ENCODE peak calls at places on chromosomes 2 and 18, in eight cellular contexts. L is uterus, N is H9, D is foreskin fibroblast, O is mucosa of descending colon, M is heart left ventricle, F is hepatocyte, K is mesothelial cell of epicardium. V is an unnamed sample.

GRCh38 chr2:96109931-96110511 is 6.3 kb downstream of the ADRA2B start:
- DNase-seq in L (no peak), N (no peak), D (no peak), O (peak), M (no peak), F (no peak), K (peak), V (no peak)

GRCh38 chr2:726158-726557 is 49.0 kb upstream of the TMEM18 start:
- DNase-seq in L (no peak), N (no peak), D (peak), O (no peak), M (no peak), F (no peak), K (no peak), V (no peak)

GRCh38 chr2:62354771-62355550 is 151.0 kb downstream of the TMEM17 start:
- DNase-seq in L (no peak), N (peak), D (peak), O (no peak), M (no peak), F (no peak), K (no peak), V (no peak)

GRCh38 chr2:30358822-30359221 is 88.2 kb upstream of the LCLAT1 start:
- DNase-seq in L (no peak), N (no peak), D (peak), O (no peak), M (no peak), F (no peak), K (no peak), V (no peak)

GRCh38 chr2:225124311-225124832 is 82.1 kb upstream of the DOCK10 start:
- DNase-seq in L (no peak), N (no peak), D (no peak), O (no peak), M (no peak), F (no peak), K (no peak), V (no peak)

GRCh38 chr18:23992119-23992940 is 22.2 kb upstream of the TTC39C start:
- DNase-seq in L (no peak), N (no peak), D (no peak), O (no peak), M (peak), F (no peak), K (no peak), V (peak)

GRCh38 chr2:234730066-234730640 is 221.7 kb upstream of the SH3BP4 start:
- DNase-seq in L (no peak), N (no peak), D (no peak), O (no peak), M (no peak), F (no peak), K (no peak), V (no peak)

GRCh38 chr18:80109676-80110078 is 615 bp downstream of the ADNP2 start:
- DNase-seq in L (peak), N (peak), D (peak), O (peak), M (peak), F (peak), K (no peak), V (peak)

GRCh38 chr2:23637011-23637778 is 252.2 kb downstream of the KLHL29 start:
- DNase-seq in L (peak), N (no peak), D (peak), O (peak), M (peak), F (peak), K (no peak), V (no peak)

GRCh38 chr2:136107238-136108033 is 10.5 kb downstream of the CXCR4 start:
- DNase-seq in L (no peak), N (no peak), D (no peak), O (no peak), M (no peak), F (no peak), K (no peak), V (no peak)

GRCh38 chr2:236638707-236639106 is 69.1 kb downstream of the ACKR3 start:
- DNase-seq in L (no peak), N (no peak), D (no peak), O (no peak), M (peak), F (no peak), K (no peak), V (no peak)

GRCh38 chr2:179302764-179303561 is 38.3 kb upstream of the SESTD1 start:
- DNase-seq in L (no peak), N (no peak), D (peak), O (no peak), M (no peak), F (no peak), K (no peak), V (no peak)

GRCh38 chr2:46351388-46352141 is 54.4 kb downstream of the EPAS1 start:
- DNase-seq in L (no peak), N (peak), D (no peak), O (peak), M (peak), F (no peak), K (no peak), V (no peak)

GRCh38 chr2:127578411-127578810 is 42.9 kb downstream of the MYO7B start:
- DNase-seq in L (no peak), N (no peak), D (no peak), O (no peak), M (no peak), F (no peak), K (no peak), V (no peak)

GRCh38 chr18:42187611-42188378 is 232.8 kb downstream of the PIK3C3 start:
- DNase-seq in L (no peak), N (no peak), D (no peak), O (no peak), M (no peak), F (no peak), K (no peak), V (no peak)

GRCh38 chr2:20629581-20630291 is 21.2 kb downstream of the HS1BP3 start:
- DNase-seq in L (no peak), N (no peak), D (no peak), O (peak), M (no peak), F (no peak), K (no peak), V (no peak)

GRCh38 chr2:105455488-105455991 is 56.7 kb upstream of the FHL2 start:
- DNase-seq in L (peak), N (no peak), D (peak), O (no peak), M (no peak), F (peak), K (no peak), V (peak)

GRCh38 chr2:228681426-228681825 is 499.9 kb upstream of the SPHKAP start:
- DNase-seq in L (no peak), N (peak), D (peak), O (no peak), M (no peak), F (peak), K (no peak), V (no peak)

GRCh38 chr2:121128741-121129659 is 156.0 kb downstream of the TFCP2L1 start:
- DNase-seq in L (no peak), N (peak), D (peak), O (peak), M (no peak), F (peak), K (no peak), V (peak)

GRCh38 chr18:7084766-7085080 is 32.9 kb downstream of the LAMA1 start:
- DNase-seq in L (no peak), N (no peak), D (peak), O (no peak), M (no peak), F (no peak), K (no peak), V (no peak)

GRCh38 chr2:218881744-218882462 is 1.3 kb downstream of the WNT10A start:
- DNase-seq in L (no peak), N (no peak), D (no peak), O (no peak), M (no peak), F (no peak), K (no peak), V (no peak)

GRCh38 chr2:173623411-173624076 is 268.9 kb downstream of the CDCA7 start:
- DNase-seq in L (no peak), N (no peak), D (no peak), O (no peak), M (no peak), F (no peak), K (no peak), V (no peak)

GRCh38 chr2:136328396-136328795 is 210.4 kb upstream of the CXCR4 start:
- DNase-seq in L (no peak), N (no peak), D (no peak), O (no peak), M (no peak), F (no peak), K (no peak), V (no peak)

GRCh38 chr18:58454406-58455061 is 174.4 kb downstream of the ALPK2 start:
- DNase-seq in L (no peak), N (no peak), D (no peak), O (no peak), M (no peak), F (no peak), K (no peak), V (no peak)

GRCh38 chr2:158772306-158773078 is 22.6 kb upstream of the DAPL1 start:
- DNase-seq in L (no peak), N (no peak), D (no peak), O (no peak), M (no peak), F (no peak), K (no peak), V (no peak)

GRCh38 chr2:73215254-73215653 is 1.2 kb downstream of the SMYD5 start:
- DNase-seq in L (no peak), N (no peak), D (no peak), O (no peak), M (no peak), F (no peak), K (no peak), V (no peak)

GRCh38 chr2:23587330-23587729 is 202.4 kb downstream of the KLHL29 start:
- DNase-seq in L (no peak), N (no peak), D (no peak), O (no peak), M (no peak), F (no peak), K (no peak), V (no peak)

GRCh38 chr2:1769703-1770422 is 25.5 kb upstream of the PXDN start:
- DNase-seq in L (peak), N (peak), D (peak), O (no peak), M (peak), F (peak), K (peak), V (peak)

GRCh38 chr2:226799976-226800940 is 638 bp upstream of the IRS1 start:
- DNase-seq in L (no peak), N (peak), D (peak), O (peak), M (no peak), F (peak), K (no peak), V (no peak)

GRCh38 chr2:149743842-149744468 is 156.4 kb upstream of the MMADHC start:
- DNase-seq in L (no peak), N (no peak), D (peak), O (no peak), M (no peak), F (no peak), K (no peak), V (no peak)

GRCh38 chr18:23612434-23613090 is 26.3 kb upstream of the NPC1 start:
- DNase-seq in L (no peak), N (no peak), D (no peak), O (no peak), M (no peak), F (peak), K (no peak), V (peak)

GRCh38 chr18:43692291-43692690 is 415.0 kb upstream of the SYT4 start:
- DNase-seq in L (no peak), N (no peak), D (peak), O (no peak), M (no peak), F (no peak), K (no peak), V (no peak)

GRCh38 chr18:54257015-54257414 is 12.3 kb upstream of the POLI start:
- DNase-seq in L (no peak), N (no peak), D (peak), O (no peak), M (no peak), F (no peak), K (no peak), V (no peak)

GRCh38 chr2:151760139-151760650 is 25.9 kb upstream of the NEB start:
- DNase-seq in L (no peak), N (no peak), D (no peak), O (no peak), M (no peak), F (peak), K (no peak), V (no peak)

GRCh38 chr2:212345966-212346365 is 192.6 kb downstream of the ERBB4 start:
- DNase-seq in L (no peak), N (no peak), D (no peak), O (no peak), M (no peak), F (no peak), K (no peak), V (no peak)

GRCh38 chr18:111292-112014 is 46.9 kb upstream of the USP14 start:
- DNase-seq in L (peak), N (peak), D (peak), O (peak), M (peak), F (peak), K (peak), V (peak)

GRCh38 chr2:136874258-136874657 is 108.9 kb downstream of the THSD7B start:
- DNase-seq in L (no peak), N (peak), D (no peak), O (no peak), M (no peak), F (peak), K (no peak), V (peak)

GRCh38 chr2:66575625-66576371 is 140.9 kb downstream of the MEIS1 start:
- DNase-seq in L (peak), N (peak), D (peak), O (peak), M (peak), F (peak), K (no peak), V (peak)
- TF ChIP-seq CTCF in L (no peak), N (no peak), D (no peak), O (no peak), M (no peak), F (no peak), K (no peak), V (no peak)

DNA sequence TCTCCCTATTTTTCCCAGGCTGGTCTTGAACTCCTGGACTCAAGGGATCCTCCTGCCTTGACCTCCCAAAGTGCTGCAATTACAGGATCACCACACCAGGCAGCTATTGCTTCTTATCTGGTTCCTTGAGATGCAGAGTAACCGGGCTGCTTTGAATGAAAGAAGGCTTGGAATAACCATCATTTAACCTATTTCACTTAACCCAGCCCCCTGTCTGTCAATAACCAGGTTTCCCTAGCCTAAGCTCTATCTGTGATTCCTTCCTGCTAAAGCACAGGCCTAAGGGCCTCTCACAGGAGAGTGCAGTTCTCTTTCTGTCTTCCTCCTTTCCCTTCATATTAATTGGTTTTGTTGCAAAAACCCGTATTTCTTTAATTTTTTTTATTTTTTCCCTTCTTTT is 393.5 kb upstream of the RAB12 start:
- DNase-seq in L (no peak), N (peak), D (no peak), O (no peak), M (no peak), F (no peak), K (no peak), V (no peak)
- TF ChIP-seq CTCF in L (no peak), N (no peak), D (no peak), O (no peak), M (no peak), F (no peak), K (no peak), V (no peak)

DNA sequence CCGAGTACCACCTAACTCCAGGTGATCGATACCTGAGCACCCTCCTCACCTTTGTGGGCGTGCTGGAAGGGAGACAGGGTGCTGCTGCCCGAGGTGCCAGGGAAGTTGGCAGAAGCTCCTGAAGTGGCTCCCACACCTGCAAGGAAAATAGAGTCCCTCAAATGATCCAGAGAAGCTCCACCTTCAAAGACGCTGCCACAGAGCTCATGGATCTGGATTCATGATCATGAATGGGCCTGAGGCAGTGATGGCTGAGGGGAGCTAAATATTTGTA is 76.5 kb downstream of the EDAR start:
- DNase-seq in L (no peak), N (no peak), D (no peak), O (no peak), M (no peak), F (no peak), K (no peak), V (no peak)
- TF ChIP-seq CTCF in L (no peak), N (no peak), D (no peak), O (no peak), M (no peak), F (no peak), K (no peak), V (no peak)

GRCh38 chr2:7014201-7014640 is 97.0 kb downstream of the RNF144A start:
- DNase-seq in L (no peak), N (no peak), D (no peak), O (no peak), M (no peak), F (no peak), K (no peak), V (no peak)

GRCh38 chr2:7011376-7012083 is 94.3 kb downstream of the RNF144A start:
- DNase-seq in L (no peak), N (no peak), D (peak), O (no peak), M (no peak), F (no peak), K (no peak), V (no peak)

GRCh38 chr2:7012141-7012809 is 95.1 kb downstream of the RNF144A start:
- DNase-seq in L (no peak), N (no peak), D (peak), O (no peak), M (no peak), F (no peak), K (no peak), V (no peak)

GRCh38 chr2:7015007-7015950 is 98.1 kb downstream of the RNF144A start:
- DNase-seq in L (no peak), N (no peak), D (no peak), O (no peak), M (no peak), F (no peak), K (no peak), V (no peak)

GRCh38 chr2:7013761-7014160 is 96.5 kb downstream of the RNF144A start:
- DNase-seq in L (no peak), N (no peak), D (no peak), O (no peak), M (no peak), F (no peak), K (no peak), V (no peak)
- TF ChIP-seq CTCF in L (no peak), N (no peak), D (no peak), O (no peak), M (no peak), F (no peak), K (no peak), V (no peak)

GRCh38 chr2:240398711-240399267 is 36.7 kb upstream of the GPC1 start:
- DNase-seq in L (peak), N (peak), D (no peak), O (peak), M (peak), F (no peak), K (no peak), V (no peak)
- TF ChIP-seq CTCF in L (no peak), N (no peak), D (no peak), O (no peak), M (no peak), F (no peak), K (no peak), V (no peak)

GRCh38 chr2:68357608-68358337 is 7.3 kb upstream of the PLEK start:
- DNase-seq in L (peak), N (peak), D (peak), O (no peak), M (peak), F (peak), K (no peak), V (peak)
- TF ChIP-seq CTCF in L (peak), N (peak), D (peak), O (no peak), M (peak), F (peak), K (no peak), V (no peak)

DNA sequence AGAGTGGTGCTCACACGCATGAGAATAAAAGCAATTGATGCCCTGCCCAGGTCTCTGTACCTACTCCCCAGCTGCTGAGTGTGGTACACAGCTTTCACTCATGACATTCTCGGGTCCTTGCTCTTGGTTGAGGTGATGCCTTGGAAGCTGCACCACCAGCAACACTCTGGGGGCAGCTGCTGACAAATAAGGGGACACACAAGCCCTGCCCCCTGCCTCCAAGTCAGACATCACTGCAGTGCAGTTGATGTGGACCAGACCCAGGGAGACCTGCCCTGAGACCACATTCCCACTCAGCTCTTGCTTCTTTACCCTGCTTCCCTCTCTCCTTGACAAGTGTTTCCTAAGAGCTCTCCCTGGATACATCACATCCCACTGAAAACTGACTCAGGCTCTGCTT is 225.6 kb downstream of the ZBTB7C start:
- DNase-seq in L (no peak), N (no peak), D (no peak), O (no peak), M (no peak), F (no peak), K (no peak), V (no peak)
- TF ChIP-seq CTCF in L (no peak), N (no peak), D (no peak), O (no peak), M (no peak), F (no peak), K (no peak), V (no peak)

GRCh38 chr2:190943706-190944105 is 63.1 kb downstream of the GLS start:
- DNase-seq in L (no peak), N (no peak), D (no peak), O (no peak), M (no peak), F (no peak), K (no peak), V (no peak)

GRCh38 chr2:190947139-190947538 is 66.5 kb downstream of the GLS start:
- DNase-seq in L (no peak), N (no peak), D (no peak), O (no peak), M (no peak), F (peak), K (no peak), V (no peak)

GRCh38 chr2:190950566-190950991 is 63.4 kb downstream of the STAT1 start:
- DNase-seq in L (no peak), N (no peak), D (no peak), O (no peak), M (no peak), F (no peak), K (no peak), V (no peak)

GRCh38 chr2:190948671-190949070 is 65.3 kb downstream of the STAT1 start:
- DNase-seq in L (no peak), N (no peak), D (peak), O (no peak), M (no peak), F (peak), K (peak), V (peak)

DNA sequence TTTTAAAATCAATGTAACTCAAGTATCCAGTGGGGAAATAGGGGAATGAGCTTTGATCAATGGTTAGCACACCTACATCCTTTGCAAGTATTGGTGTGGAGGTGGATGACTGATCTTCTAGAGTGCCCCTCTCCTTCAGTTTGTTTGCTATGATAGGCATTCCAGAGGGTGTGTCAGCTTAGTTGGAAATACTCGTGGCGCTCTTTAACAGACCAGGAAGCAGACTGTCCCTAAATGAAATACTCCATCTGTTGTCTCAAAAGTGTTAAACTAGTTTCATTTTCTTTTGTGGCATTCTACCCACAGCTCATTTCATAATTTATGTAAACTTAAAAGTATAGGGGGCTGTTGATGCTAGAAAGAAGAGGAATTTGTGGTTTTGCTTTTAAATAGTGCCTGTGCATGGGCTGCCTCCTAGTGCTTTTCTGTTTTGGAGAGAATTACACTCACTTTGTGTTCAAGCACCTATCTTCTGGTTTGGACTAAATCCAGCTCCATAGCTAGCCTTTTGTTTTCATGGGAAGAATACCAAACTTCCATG is 66.2 kb downstream of the STAT1 start:
- DNase-seq in L (no peak), N (no peak), D (peak), O (no peak), M (no peak), F (peak), K (no peak), V (peak)
- TF ChIP-seq CTCF in L (no peak), N (no peak), D (no peak), O (no peak), M (peak), F (peak), K (no peak), V (no peak)

GRCh38 chr2:11829324-11829946 is 83.0 kb downstream of the LPIN1 start:
- DNase-seq in L (peak), N (peak), D (peak), O (peak), M (peak), F (peak), K (no peak), V (peak)
- TF ChIP-seq CTCF in L (no peak), N (peak), D (peak), O (no peak), M (peak), F (peak), K (peak), V (peak)